ENCODE peak calls at places on chromosomes 11 and 22, in six cellular contexts. E is astrocyte, T is fibroblast of lung, O is GM23248, G is H1, Y is HCT116. Q is an unnamed sample. For H3K4me1, the result is how much of the 10 kb centered on the place peaks cover.

GRCh38 chr11:32891657-32892354 is 805 bp upstream of the QSER1 start:
- DNase-seq in E (no peak), T (peak), O (peak), G (no peak), Y (no peak), Q (no peak)

GRCh38 chr11:46285173-46285572 is 7.7 kb downstream of the CREB3L1 start:
- DNase-seq in E (no peak), T (no peak), O (peak), G (no peak), Y (no peak), Q (no peak)

GRCh38 chr11:9121397-9121796 is 30.0 kb upstream of the SCUBE2 start:
- DNase-seq in E (no peak), T (no peak), O (no peak), G (no peak), Y (no peak), Q (no peak)

GRCh38 chr11:65501530-65502273 is 2.9 kb downstream of the MALAT1 start:
- DNase-seq in E (peak), T (peak), O (peak), G (no peak), Y (no peak), Q (no peak)

GRCh38 chr11:46661836-46662235 is 38.6 kb downstream of the ARHGAP1 start:
- DNase-seq in E (no peak), T (no peak), O (no peak), G (no peak), Y (no peak), Q (no peak)

GRCh38 chr11:9269492-9270030 is 4.4 kb upstream of the DENND5A start:
- DNase-seq in E (no peak), T (no peak), O (peak), G (no peak), Y (no peak), Q (no peak)

GRCh38 chr11:75668508-75669297 is at the start of gene MAP6:
- DNase-seq in E (no peak), T (peak), O (peak), G (no peak), Y (no peak), Q (no peak)

GRCh38 chr11:78323356-78323755 is 94.3 kb downstream of the GAB2 start:
- DNase-seq in E (no peak), T (no peak), O (no peak), G (no peak), Y (no peak), Q (no peak)

GRCh38 chr11:60767388-60767811 is 10.7 kb downstream of the MS4A15 start:
- DNase-seq in E (no peak), T (no peak), O (peak), G (peak), Y (peak), Q (no peak)

DNA sequence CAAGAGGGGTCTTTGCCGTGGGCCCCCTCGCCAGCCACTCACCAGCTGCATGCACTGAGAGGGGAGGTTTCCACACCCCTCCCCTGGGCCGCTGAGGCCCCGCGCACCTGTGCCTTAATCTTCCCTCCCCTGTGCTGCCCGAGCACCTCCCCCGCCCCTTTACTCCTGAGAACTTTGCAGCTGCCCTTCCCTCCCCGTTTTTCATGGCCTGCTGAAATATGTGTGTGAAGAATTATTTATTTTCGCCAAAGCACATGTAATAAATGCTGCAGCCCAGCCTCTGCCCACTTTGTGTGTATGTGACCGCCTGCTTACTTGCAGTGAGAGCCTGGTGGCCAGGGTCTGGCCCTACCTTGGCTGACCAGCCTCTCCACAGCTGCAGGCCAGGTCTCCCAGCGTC is 2.8 kb upstream of the CRACR2B start:
- DNase-seq in E (no peak), T (no peak), O (no peak), G (no peak), Y (no peak), Q (no peak)
- H3K4me1 ChIP-seq in E (under half), T (under half), O (under half), G (under half), Y (under half), Q (under half)

GRCh38 chr11:129372609-129373488 is 2.8 kb upstream of the BARX2 start:
- DNase-seq in E (no peak), T (no peak), O (peak), G (no peak), Y (no peak), Q (no peak)
- TF ChIP-seq EZH2 in E (peak), T (peak), O (peak), G (peak), Y (no peak), Q (peak)

GRCh38 chr11:77094841-77095365 is 7.7 kb upstream of the OMP start:
- DNase-seq in E (no peak), T (no peak), O (no peak), G (no peak), Y (no peak), Q (no peak)

GRCh38 chr11:77093987-77094840 is 8.4 kb upstream of the OMP start:
- DNase-seq in E (no peak), T (no peak), O (no peak), G (no peak), Y (no peak), Q (no peak)

GRCh38 chr11:77093056-77093891 is 9.4 kb upstream of the OMP start:
- DNase-seq in E (no peak), T (no peak), O (no peak), G (no peak), Y (no peak), Q (no peak)

GRCh38 chr11:77095551-77096490 is 6.8 kb upstream of the OMP start:
- DNase-seq in E (no peak), T (no peak), O (no peak), G (no peak), Y (no peak), Q (no peak)

GRCh38 chr11:77096591-77097019 is 6.0 kb upstream of the OMP start:
- DNase-seq in E (no peak), T (no peak), O (no peak), G (no peak), Y (no peak), Q (no peak)
- H3K4me3 ChIP-seq in E (no peak), T (no peak), O (no peak), G (no peak), Y (no peak), Q (no peak)

GRCh38 chr11:11979487-11980117 is 28.8 kb downstream of the DKK3 start:
- DNase-seq in E (peak), T (peak), O (peak), G (no peak), Y (no peak), Q (no peak)
- H3K4me1 ChIP-seq in E (half or more), T (half or more), O (half or more), G (under half), Y (under half), Q (half or more)

GRCh38 chr11:22341582-22341919 is 3.4 kb downstream of the SLC17A6 start:
- DNase-seq in E (no peak), T (no peak), O (no peak), G (no peak), Y (no peak), Q (no peak)
- TF ChIP-seq EZH2 in E (no peak), T (peak), O (no peak), G (no peak), Y (no peak), Q (no peak)

GRCh38 chr11:707817-708420 is 1.9 kb downstream of the EPS8L2 start:
- DNase-seq in E (no peak), T (peak), O (no peak), G (no peak), Y (no peak), Q (no peak)
- H3K4me3 ChIP-seq in E (peak), T (no peak), O (peak), G (no peak), Y (peak), Q (peak)

DNA sequence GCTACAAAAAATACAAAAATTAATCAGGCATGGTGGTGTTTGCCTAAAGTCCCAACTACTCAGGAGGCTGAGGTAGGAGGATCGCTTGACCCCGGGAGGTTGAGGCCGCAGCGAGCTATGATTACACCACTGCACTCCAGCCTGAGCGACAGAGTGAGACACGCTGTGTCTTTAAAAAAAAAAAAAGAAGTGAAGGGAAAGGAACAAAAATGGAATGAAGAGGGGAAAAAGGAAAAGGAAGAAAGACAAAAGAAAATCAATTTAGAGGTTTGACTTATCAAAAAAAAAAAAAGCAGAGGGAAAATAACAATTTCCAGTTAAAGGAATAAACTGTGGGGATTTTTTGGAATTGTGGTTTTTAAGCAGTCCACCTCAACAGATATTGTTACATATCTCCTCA is 36.8 kb downstream of the MRTFA start:
- DNase-seq in E (no peak), T (no peak), O (no peak), G (no peak), Y (no peak), Q (no peak)
- H3K4me1 ChIP-seq in E (under half), T (under half), O (half or more), G (under half), Y (half or more), Q (half or more)

Q was measured in keratinocyte.